ENCODE peak calls at places on chromosomes 13 and 19, in ten cellular contexts. Z, W, J, R, X, Y, S, G, F and Q are unnamed samples.

GRCh38 chr13:106796280-106797047 is 228.5 kb upstream of the ARGLU1 start:
- DNase-seq in Z (no peak), W (no peak), J (no peak), R (no peak), X (no peak), Y (no peak), S (no peak), G (no peak), F (no peak), Q (no peak)

GRCh38 chr19:29841209-29841558 is 29.4 kb downstream of the CCNE1 start:
- DNase-seq in Z (no peak), W (no peak), J (no peak), R (no peak), X (no peak), Y (no peak), S (no peak), G (no peak), F (no peak), Q (no peak)

GRCh38 chr13:74258951-74259350 is 124.7 kb upstream of the KLF12 start:
- DNase-seq in Z (no peak), W (no peak), J (no peak), R (no peak), X (no peak), Y (no peak), S (no peak), G (no peak), F (no peak), Q (no peak)

GRCh38 chr13:42685762-42686560 is 95.4 kb upstream of the FAM216B start:
- DNase-seq in Z (no peak), W (no peak), J (no peak), R (no peak), X (no peak), Y (no peak), S (no peak), G (no peak), F (no peak), Q (no peak)

GRCh38 chr13:35961461-35962220 is 169.5 kb downstream of the DCLK1 start:
- DNase-seq in Z (no peak), W (no peak), J (no peak), R (no peak), X (no peak), Y (no peak), S (no peak), G (no peak), F (no peak), Q (no peak)

GRCh38 chr13:110682746-110683145 is 23.2 kb downstream of the CARS2 start:
- DNase-seq in Z (no peak), W (no peak), J (no peak), R (no peak), X (no peak), Y (no peak), S (no peak), G (no peak), F (no peak), Q (no peak)

GRCh38 chr13:112333756-112334543 is 42.2 kb upstream of the SPACA7 start:
- DNase-seq in Z (peak), W (no peak), J (no peak), R (no peak), X (no peak), Y (no peak), S (no peak), G (no peak), F (no peak), Q (no peak)

GRCh38 chr13:44312898-44313551 is 60.6 kb upstream of the SERP2 start:
- DNase-seq in Z (peak), W (no peak), J (peak), R (no peak), X (no peak), Y (no peak), S (peak), G (no peak), F (no peak), Q (no peak)

GRCh38 chr19:39915101-39915847 is 19.2 kb downstream of the FCGBP start:
- DNase-seq in Z (no peak), W (no peak), J (no peak), R (no peak), X (peak), Y (no peak), S (no peak), G (no peak), F (no peak), Q (no peak)

GRCh38 chr19:40381321-40381720 is 8.7 kb downstream of the HIPK4 start:
- DNase-seq in Z (no peak), W (no peak), J (no peak), R (no peak), X (no peak), Y (no peak), S (no peak), G (no peak), F (no peak), Q (no peak)

GRCh38 chr19:49906879-49907564 is 10.3 kb upstream of the IL4I1 start:
- DNase-seq in Z (no peak), W (no peak), J (no peak), R (no peak), X (no peak), Y (no peak), S (no peak), G (no peak), F (no peak), Q (no peak)

GRCh38 chr13:27821566-27821965 is 29.3 kb downstream of the GSX1 start:
- DNase-seq in Z (no peak), W (no peak), J (no peak), R (no peak), X (no peak), Y (no peak), S (no peak), G (no peak), F (no peak), Q (no peak)

GRCh38 chr19:2282062-2282861 is at the start of gene PEAK3:
- DNase-seq in Z (no peak), W (no peak), J (no peak), R (no peak), X (peak), Y (peak), S (no peak), G (no peak), F (no peak), Q (no peak)

GRCh38 chr13:110323172-110323851 is 16.2 kb downstream of the COL4A2 start:
- DNase-seq in Z (no peak), W (no peak), J (peak), R (no peak), X (no peak), Y (no peak), S (peak), G (no peak), F (no peak), Q (no peak)

GRCh38 chr19:34353546-34353945 is 11.4 kb upstream of the GPI start:
- DNase-seq in Z (no peak), W (no peak), J (no peak), R (no peak), X (no peak), Y (no peak), S (no peak), G (no peak), F (no peak), Q (no peak)

GRCh38 chr13:98664047-98664446 is 87.1 kb upstream of the STK24 start:
- DNase-seq in Z (no peak), W (peak), J (no peak), R (peak), X (no peak), Y (no peak), S (peak), G (peak), F (no peak), Q (no peak)

GRCh38 chr19:42175952-42176648 is 41.4 kb downstream of the DEDD2 start:
- DNase-seq in Z (no peak), W (no peak), J (peak), R (no peak), X (no peak), Y (no peak), S (no peak), G (no peak), F (no peak), Q (no peak)

GRCh38 chr19:35663981-35664380 is 2.3 kb upstream of the UPK1A start:
- DNase-seq in Z (no peak), W (no peak), J (no peak), R (no peak), X (no peak), Y (no peak), S (no peak), G (no peak), F (no peak), Q (no peak)

GRCh38 chr13:40578055-40578454 is 88.4 kb downstream of the FOXO1 start:
- DNase-seq in Z (no peak), W (no peak), J (no peak), R (no peak), X (no peak), Y (no peak), S (peak), G (no peak), F (no peak), Q (no peak)

GRCh38 chr13:80082396-80083096 is 258.4 kb downstream of the SPRY2 start:
- DNase-seq in Z (peak), W (no peak), J (no peak), R (no peak), X (no peak), Y (no peak), S (peak), G (no peak), F (no peak), Q (no peak)

GRCh38 chr19:40735003-40735771 is 15.1 kb downstream of the ACTMAP start:
- DNase-seq in Z (no peak), W (no peak), J (no peak), R (no peak), X (no peak), Y (no peak), S (no peak), G (no peak), F (no peak), Q (no peak)

GRCh38 chr19:46716013-46716671 is 772 bp downstream of the PRKD2 start:
- DNase-seq in Z (no peak), W (no peak), J (no peak), R (no peak), X (no peak), Y (no peak), S (no peak), G (no peak), F (no peak), Q (no peak)

GRCh38 chr13:107650081-107650701 is 565.1 kb downstream of the LIG4 start:
- DNase-seq in Z (no peak), W (no peak), J (no peak), R (no peak), X (peak), Y (peak), S (peak), G (no peak), F (no peak), Q (peak)

GRCh38 chr19:5608271-5608666 is 14.3 kb downstream of the SAFB2 start:
- DNase-seq in Z (no peak), W (no peak), J (no peak), R (no peak), X (no peak), Y (no peak), S (no peak), G (no peak), F (no peak), Q (no peak)

GRCh38 chr19:14366529-14366928 is 14.7 kb upstream of the ADGRE5 start:
- DNase-seq in Z (no peak), W (peak), J (no peak), R (peak), X (no peak), Y (peak), S (peak), G (peak), F (peak), Q (peak)

GRCh38 chr13:44748439-44748838 is 172.3 kb upstream of the TSC22D1 start:
- DNase-seq in Z (no peak), W (no peak), J (no peak), R (no peak), X (no peak), Y (no peak), S (no peak), G (no peak), F (no peak), Q (no peak)

GRCh38 chr13:40666905-40667621 is 622 bp upstream of the FOXO1 start:
- DNase-seq in Z (peak), W (no peak), J (no peak), R (peak), X (no peak), Y (peak), S (no peak), G (no peak), F (no peak), Q (peak)

GRCh38 chr19:3190470-3190770 is 4.7 kb downstream of the NCLN start:
- DNase-seq in Z (no peak), W (no peak), J (no peak), R (no peak), X (no peak), Y (no peak), S (no peak), G (no peak), F (no peak), Q (no peak)

GRCh38 chr13:111912453-111912866 is 154.5 kb upstream of the SOX1 start:
- DNase-seq in Z (no peak), W (no peak), J (no peak), R (no peak), X (peak), Y (no peak), S (no peak), G (no peak), F (no peak), Q (no peak)

GRCh38 chr19:31963741-31964140 is 381.7 kb upstream of the ZNF507 start:
- DNase-seq in Z (no peak), W (no peak), J (no peak), R (no peak), X (no peak), Y (peak), S (no peak), G (no peak), F (no peak), Q (no peak)